ENCODE peak calls at places on chromosomes 16 and 17, in ten cellular contexts. F is IMR-90, J is nephron progenitor cell, C is Peyer's patch, I is adrenal gland, U is activated B cell treated with CpG ODN at 0.5 μM for 24 hours, B is esophagus squamous epithelium, G is WTC11, E is lower lobe of right lung, Y is heart left ventricle. P is an unnamed sample.

GRCh38 chr16:66205287-66206167 is 161.0 kb upstream of the CDH5 start:
- DNase-seq in F (peak; percentile 37), Y (no peak), U (no peak), B (no peak), C (no peak), J (no peak), G (no peak), E (no peak), I (no peak), P (no peak)

GRCh38 chr16:81315271-81316175 is 761 bp downstream of the GAN start:
- DNase-seq in Y (peak; percentile 58), B (no peak), F (peak; percentile 51), E (peak; percentile 71), U (peak; percentile 50), C (peak; percentile 81), J (peak; percentile 60), I (peak; percentile 72), G (peak; percentile 23), P (peak; percentile 29)

GRCh38 chr16:27511657-27512056 is 38.1 kb downstream of the GTF3C1 start:
- DNase-seq in B (no peak), Y (peak; percentile 75), G (no peak), J (peak; percentile 40), C (no peak), U (no peak), I (no peak), E (no peak), F (no peak), P (no peak)

GRCh38 chr17:51032850-51033249 is 87.8 kb downstream of the SPAG9 start:
- DNase-seq in J (no peak), I (no peak), B (no peak), Y (no peak), F (peak; percentile 64), U (no peak), E (no peak), G (no peak), C (no peak), P (no peak)

GRCh38 chr16:81567987-81568748 is 123.6 kb downstream of the CMIP start:
- DNase-seq in E (no peak), G (no peak), I (peak; percentile 93), B (no peak), C (peak; percentile 74), F (peak; percentile 43), U (no peak), J (no peak), Y (no peak), P (no peak)

GRCh38 chr16:20268409-20268808 is 58.9 kb downstream of the GP2 start:
- DNase-seq in E (no peak), G (no peak), Y (no peak), B (no peak), I (no peak), F (no peak), U (no peak), C (no peak), J (no peak), P (no peak)

GRCh38 chr16:56161658-56162057 is 29.6 kb upstream of the GNAO1 start:
- DNase-seq in E (no peak), F (no peak), B (no peak), Y (no peak), U (no peak), J (no peak), I (no peak), G (no peak), C (no peak), P (no peak)

GRCh38 chr17:7687072-7687907 is at the start of gene TP53:
- DNase-seq in U (peak; percentile 79), B (peak; percentile 46), I (peak; percentile 93), C (peak; percentile 86), E (peak; percentile 88), G (peak; percentile 89), J (peak; percentile 78), F (peak; percentile 90), Y (peak; percentile 91), P (peak; percentile 90)

GRCh38 chr16:58044266-58045019 is 18.9 kb downstream of the MMP15 start:
- DNase-seq in Y (no peak), J (no peak), C (no peak), U (no peak), B (no peak), I (peak; percentile 48), E (no peak), G (no peak), F (no peak), P (no peak)

GRCh38 chr17:83145358-83145738 is 65.9 kb downstream of the METRNL start:
- DNase-seq in I (no peak), C (no peak), B (no peak), U (no peak), Y (no peak), F (no peak), E (no peak), G (no peak), J (no peak), P (no peak)

GRCh38 chr17:28470266-28471126 is 2.9 kb upstream of the SLC13A2 start:
- DNase-seq in Y (no peak), G (no peak), J (no peak), I (peak; percentile 9), U (no peak), B (no peak), C (peak; percentile 63), E (no peak), F (no peak), P (no peak)

GRCh38 chr16:47392114-47392513 is 68.7 kb downstream of the ITFG1 start:
- DNase-seq in E (no peak), G (no peak), F (no peak), Y (no peak), U (no peak), J (no peak), I (no peak), C (no peak), B (no peak), P (no peak)

GRCh38 chr17:9330903-9331272 is 244.7 kb downstream of the STX8 start:
- DNase-seq in Y (no peak), B (no peak), I (no peak), C (no peak), U (no peak), G (no peak), F (no peak), J (no peak), E (no peak), P (no peak)

GRCh38 chr17:8382052-8382879 is 727 bp downstream of the RPL26 start:
- DNase-seq in F (no peak), J (no peak), Y (no peak), B (no peak), I (no peak), E (no peak), C (no peak), G (no peak), U (no peak), P (no peak)

DNA sequence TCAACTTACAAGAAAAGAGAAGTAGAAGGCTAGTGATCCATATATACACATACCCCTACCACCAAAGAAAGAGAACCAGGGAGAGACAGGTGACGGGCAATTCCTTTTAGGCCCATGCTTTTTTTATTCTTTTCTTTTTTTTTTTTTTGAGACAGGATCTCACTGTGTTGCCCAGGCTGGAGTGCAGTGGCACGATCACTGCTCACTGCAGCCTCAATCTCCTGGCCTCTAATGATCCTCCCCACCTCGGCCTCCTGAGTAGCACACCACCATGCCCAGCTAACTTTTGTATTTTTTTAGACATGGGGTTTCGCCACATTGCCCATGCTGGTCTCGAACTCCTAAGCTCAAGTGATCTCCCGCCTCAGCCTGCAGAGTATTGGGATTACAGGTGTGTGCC is 4.8 kb downstream of the HSPB9 start:
- DNase-seq in J (no peak), U (no peak), B (no peak), C (no peak), E (no peak), I (no peak), F (no peak), G (no peak), Y (no peak), P (no peak)
- TF ChIP-seq CTCF in J (no peak), U (no peak), B (no peak), C (no peak), E (no peak), I (no peak), F (no peak), G (no peak), Y (no peak), P (no peak)

GRCh38 chr17:43916385-43916784 is 9.0 kb upstream of the MPP2 start:
- DNase-seq in C (no peak), I (no peak), U (no peak), E (no peak), J (no peak), B (no peak), Y (no peak), G (no peak), F (no peak), P (no peak)
- TF ChIP-seq CTCF in C (no peak), I (no peak), U (no peak), E (no peak), J (no peak), B (no peak), Y (no peak), G (no peak), F (no peak), P (no peak)

DNA sequence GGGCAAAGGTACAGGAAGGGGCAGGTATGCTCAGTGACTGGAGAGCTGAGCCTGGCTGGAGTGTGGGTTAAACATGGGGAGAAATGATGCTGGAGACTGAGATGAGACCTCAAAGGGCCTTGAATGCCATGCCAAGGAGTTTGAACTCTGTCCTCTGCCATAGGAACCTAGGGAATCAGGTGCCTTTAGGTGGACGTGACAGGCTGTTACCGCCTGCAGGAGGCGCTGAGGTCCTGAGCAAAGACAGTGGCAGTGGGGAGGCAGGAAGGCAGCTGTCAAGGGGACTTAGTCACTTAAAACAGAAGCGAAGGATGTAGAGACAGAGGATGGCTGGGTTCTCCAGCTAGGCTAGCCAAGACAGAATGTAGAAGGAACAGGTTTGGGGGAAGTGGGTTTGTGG is 9.1 kb downstream of the PSMB3 start:
- DNase-seq in Y (no peak), B (no peak), I (no peak), E (no peak), J (peak; percentile 37), G (peak; percentile 73), F (peak; percentile 32), C (no peak), U (no peak), P (no peak)
- TF ChIP-seq CTCF in Y (no peak), B (peak; percentile 6), I (no peak), E (peak; percentile 26), J (peak; percentile 27), G (peak; percentile 44), F (peak; percentile 40), C (peak; percentile 27), U (no peak), P (no peak)

DNA sequence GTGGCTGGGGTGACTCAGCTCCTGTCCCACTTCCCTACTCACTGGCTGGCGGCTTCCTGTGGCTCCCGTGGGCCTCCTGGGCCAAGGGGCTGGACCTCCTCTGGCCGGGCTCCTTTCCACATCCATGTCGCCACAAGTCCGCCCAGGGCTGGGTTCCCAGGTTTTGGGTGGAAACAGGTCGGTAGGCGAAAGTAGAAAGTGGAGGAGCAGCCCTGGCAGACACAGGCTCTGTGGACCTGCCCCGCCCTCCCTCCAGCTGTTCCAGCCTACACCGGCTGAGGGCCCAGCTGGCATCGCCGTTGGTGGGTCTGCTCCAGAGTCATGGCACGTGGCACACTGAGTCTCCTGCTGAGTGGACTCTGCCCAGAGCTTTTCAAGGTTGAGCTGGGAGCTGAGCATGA is 28.7 kb downstream of the GSE1 start:
- DNase-seq in Y (no peak), U (no peak), I (peak; percentile 90), F (no peak), B (no peak), J (no peak), G (no peak), E (no peak), C (peak; percentile 87), P (no peak)
- TF ChIP-seq CTCF in Y (no peak), U (no peak), I (peak; percentile 11), F (no peak), B (no peak), J (no peak), G (no peak), E (no peak), C (peak; percentile 21), P (no peak)